ENCODE peak calls at places on chromosomes 16 and 17, in six cellular contexts. R is kidney epithelial cell, V is gastrocnemius medialis, T is transverse colon, C is thoracic aorta, X is lower lobe of right lung. D is an unnamed sample.

GRCh38 chr16:457732-458400 is 32.4 kb downstream of the RAB11FIP3 start:
- DNase-seq in T (no peak), C (no peak), R (peak; percentile 18), X (no peak), V (no peak), D (no peak)

GRCh38 chr16:12437761-12438440 is 365.8 kb downstream of the CPPED1 start:
- DNase-seq in V (no peak), X (no peak), T (no peak), R (no peak), C (no peak), D (no peak)

GRCh38 chr17:74491645-74492044 is 25.2 kb downstream of the CD300A start:
- DNase-seq in V (no peak), R (no peak), X (no peak), C (no peak), T (no peak), D (no peak)

GRCh38 chr17:68387485-68387884 is 69.8 kb downstream of the WIPI1 start:
- DNase-seq in T (no peak), R (no peak), C (no peak), V (no peak), X (no peak), D (no peak)

GRCh38 chr17:28951991-28952975 is 965 bp upstream of the PHF12 start:
- DNase-seq in V (peak; percentile 99), R (peak; percentile 97), C (peak; percentile 97), X (peak; percentile 97), T (peak; percentile 98), D (peak; percentile 98)

GRCh38 chr17:72984145-72984924 is 108.2 kb downstream of the SLC39A11 start:
- DNase-seq in X (no peak), R (peak; percentile 60), T (no peak), C (no peak), V (no peak), D (no peak)

GRCh38 chr16:89678258-89678657 is 8.2 kb upstream of the CDK10 start:
- DNase-seq in V (no peak), T (no peak), R (no peak), C (no peak), X (no peak), D (no peak)

GRCh38 chr16:83513006-83513755 is 294.6 kb upstream of the HSBP1 start:
- DNase-seq in R (peak; percentile 61), V (no peak), C (no peak), T (no peak), X (no peak), D (no peak)

GRCh38 chr16:72597938-72598337 is 426.0 kb upstream of the PMFBP1 start:
- DNase-seq in V (no peak), C (no peak), R (no peak), T (no peak), X (no peak), D (no peak)

GRCh38 chr16:81542609-81543570 is 98.3 kb downstream of the CMIP start:
- DNase-seq in C (no peak), X (peak; percentile 36), R (no peak), V (no peak), T (no peak), D (no peak)

GRCh38 chr16:48194828-48195566 is 39.2 kb upstream of the ABCC12 start:
- DNase-seq in V (no peak), T (no peak), C (no peak), X (no peak), R (peak; percentile 48), D (no peak)

GRCh38 chr17:36703860-36704266 is 102.5 kb downstream of the MRM1 start:
- DNase-seq in C (no peak), T (peak; percentile 32), X (peak; percentile 58), R (no peak), V (no peak), D (peak; percentile 61)

GRCh38 chr17:75069783-75070182 is 18.0 kb upstream of the SLC16A5 start:
- DNase-seq in C (no peak), T (no peak), V (no peak), R (no peak), X (no peak), D (no peak)

GRCh38 chr16:79589495-79590134 is 10.9 kb downstream of the MAF start:
- DNase-seq in C (no peak), V (peak; percentile 24), X (no peak), T (no peak), R (no peak), D (no peak)

GRCh38 chr16:69236319-69236718 is 49.4 kb downstream of the SNTB2 start:
- DNase-seq in V (no peak), T (no peak), X (no peak), R (no peak), C (no peak), D (no peak)

GRCh38 chr17:28657756-28658155 is 4.0 kb downstream of the SDF2 start:
- DNase-seq in X (no peak), V (no peak), T (no peak), C (no peak), R (no peak), D (no peak)

GRCh38 chr16:12679660-12680272 is 123.9 kb downstream of the CPPED1 start:
- DNase-seq in X (no peak), T (no peak), R (no peak), C (no peak), V (no peak), D (no peak)

GRCh38 chr17:10751569-10751968 is 21.7 kb upstream of the TMEM220 start:
- DNase-seq in X (no peak), C (no peak), V (no peak), T (no peak), R (no peak), D (no peak)

GRCh38 chr17:44117351-44117750 is 6.1 kb downstream of the HDAC5 start:
- DNase-seq in T (no peak), C (no peak), X (no peak), R (no peak), V (no peak), D (no peak)

GRCh38 chr17:30393911-30394867 is 15.5 kb downstream of the CPD start:
- DNase-seq in X (no peak), R (no peak), T (no peak), V (no peak), C (no peak), D (no peak)

GRCh38 chr17:16442594-16443389 is 27.4 kb downstream of the TRPV2 start:
- DNase-seq in V (no peak), T (no peak), X (no peak), R (no peak), C (no peak), D (no peak)

GRCh38 chr16:3643095-3643730 is 11.3 kb upstream of the DNASE1 start:
- DNase-seq in R (no peak), C (no peak), V (no peak), T (no peak), X (peak; percentile 25), D (no peak)

GRCh38 chr16:23826528-23827244 is 9.1 kb upstream of the PRKCB start:
- DNase-seq in V (no peak), C (no peak), X (no peak), T (no peak), R (no peak), D (peak; percentile 34)

GRCh38 chr16:2437032-2437790 is 8.0 kb downstream of the CCNF start:
- DNase-seq in R (no peak), T (no peak), C (no peak), V (no peak), X (no peak), D (no peak)

GRCh38 chr16:6827931-6828330 is 504.7 kb upstream of the RBFOX1 start:
- DNase-seq in T (no peak), C (no peak), X (no peak), V (no peak), R (no peak), D (no peak)
- TF ChIP-seq CTCF in T (no peak), C (no peak), X (no peak), V (no peak), R (no peak), D (no peak)

GRCh38 chr16:87114832-87115231 is 202.4 kb downstream of the C16orf95 start:
- DNase-seq in T (no peak), R (no peak), X (no peak), C (no peak), V (no peak), D (no peak)

GRCh38 chr16:87107221-87107620 is 210.0 kb downstream of the C16orf95 start:
- DNase-seq in X (no peak), R (no peak), T (no peak), V (no peak), C (no peak), D (no peak)

GRCh38 chr16:87108278-87108677 is 208.9 kb downstream of the C16orf95 start:
- DNase-seq in R (no peak), T (no peak), X (no peak), C (no peak), V (no peak), D (no peak)

GRCh38 chr16:87108941-87109340 is 208.3 kb downstream of the C16orf95 start:
- DNase-seq in V (no peak), C (no peak), R (no peak), X (no peak), T (no peak), D (no peak)
- H3K4me3 ChIP-seq in V (no peak overlapping the region), C (no peak overlapping the region), R (no peak overlapping the region), X (no peak overlapping the region), T (no peak overlapping the region), D (no peak overlapping the region)

GRCh38 chr16:86050111-86050510 is 151.1 kb downstream of the IRF8 start:
- DNase-seq in T (no peak), R (no peak), C (no peak), V (no peak), X (no peak), D (no peak)

GRCh38 chr16:86052115-86052670 is 153.2 kb downstream of the IRF8 start:
- DNase-seq in X (no peak), C (no peak), V (no peak), R (no peak), T (no peak), D (no peak)

GRCh38 chr16:86051376-86052114 is 152.6 kb downstream of the IRF8 start:
- DNase-seq in V (no peak), X (no peak), T (no peak), R (no peak), C (no peak), D (no peak)

GRCh38 chr16:86050591-86051375 is 151.8 kb downstream of the IRF8 start:
- DNase-seq in T (no peak), C (no peak), R (no peak), V (no peak), X (no peak), D (no peak)

DNA sequence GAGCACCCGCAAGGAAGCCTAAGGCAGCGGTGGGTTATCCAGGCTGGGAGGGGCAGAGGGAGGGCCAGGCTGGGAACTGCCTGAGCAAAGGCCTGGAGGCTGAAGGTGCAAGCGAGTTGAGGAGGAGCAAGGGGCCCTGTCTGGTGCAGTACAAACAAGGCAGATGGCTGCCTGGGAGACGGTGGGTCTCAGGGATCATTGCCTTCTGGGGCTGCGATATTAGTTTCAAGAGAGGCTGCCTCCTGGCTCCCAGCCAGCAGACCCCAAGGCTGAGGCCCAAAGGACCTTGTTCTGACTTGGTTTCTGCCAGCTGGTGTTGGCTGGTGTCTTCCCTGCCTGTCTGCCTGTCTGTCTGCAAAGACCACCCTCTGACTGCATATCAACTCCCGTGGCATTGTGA is 154.0 kb downstream of the IRF8 start:
- DNase-seq in T (no peak), X (no peak), C (no peak), V (no peak), R (no peak), D (no peak)
- H3K27me3 ChIP-seq in T (peaks cover 8% of the 10 kb centered on the region), X (peaks cover 12% of the 10 kb centered on the region), C (no peaks in the 10 kb centered on the region), V (peaks cover 12% of the 10 kb centered on the region), R (peaks cover 8% of the 10 kb centered on the region), D (peaks cover 5% of the 10 kb centered on the region)

DNA sequence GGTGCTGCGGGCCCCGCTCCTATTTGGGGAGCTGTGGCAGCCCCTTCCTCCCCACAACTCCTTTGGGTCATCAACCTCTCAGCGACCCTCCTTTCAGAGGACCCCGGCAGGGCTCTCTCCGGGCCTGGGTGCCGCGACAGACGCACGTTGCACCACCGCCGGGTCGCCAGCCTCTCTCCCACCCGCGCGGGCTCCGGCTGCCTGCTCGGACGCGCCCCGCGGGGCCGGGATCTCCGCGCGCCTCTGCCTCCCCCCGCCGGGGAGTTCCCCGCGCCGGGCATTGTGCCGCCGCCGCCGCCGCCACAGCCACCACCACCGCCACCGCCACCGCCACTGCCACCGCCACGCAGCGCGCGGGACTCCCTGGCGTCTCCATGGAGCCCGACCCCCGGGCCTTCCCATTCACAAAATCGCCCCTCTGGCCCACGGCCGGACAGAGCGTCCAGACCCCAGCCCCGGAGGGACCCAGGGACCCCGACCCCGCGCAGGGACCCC is 653 bp downstream of the RBFOX3 start:
- DNase-seq in C (no peak), T (no peak), X (no peak), V (no peak), R (no peak), D (no peak)
- TF ChIP-seq CTCF in C (no peak), T (no peak), X (no peak), V (no peak), R (no peak), D (no peak)